ENCODE peak calls at places on chromosome 14, in seven cellular contexts. W is heart left ventricle; U is fibroblast of the aortic adventitia; S is fibroblast of pulmonary artery; C is CD8-positive, alpha-beta T cell; K is astrocyte of the cerebellum; Q is gastrocnemius medialis. M is an unnamed sample.

GRCh38 chr14:24840204-24840893 is 206.4 kb upstream of the GZMB start:
- DNase-seq in S (no peak), Q (no peak), K (no peak), U (no peak), W (no peak), C (no peak), M (no peak)

GRCh38 chr14:58697927-58698641 is 60.3 kb downstream of the DACT1 start:
- DNase-seq in Q (no peak), U (no peak), W (no peak), S (no peak), K (no peak), C (no peak), M (no peak)

GRCh38 chr14:23138173-23138535 is 19.1 kb upstream of the CEBPE start:
- DNase-seq in W (no peak), C (no peak), S (no peak), K (no peak), Q (no peak), U (no peak), M (no peak)

GRCh38 chr14:99809864-99810854 is 16.9 kb downstream of the EML1 start:
- DNase-seq in S (no peak), C (no peak), U (no peak), W (peak), Q (peak), K (no peak), M (peak)

GRCh38 chr14:87457727-87458126 is 535.3 kb downstream of the GALC start:
- DNase-seq in S (no peak), Q (no peak), W (no peak), U (peak), K (no peak), C (no peak), M (no peak)

GRCh38 chr14:90720336-90720735 is 95.9 kb downstream of the TTC7B start:
- DNase-seq in S (peak), U (no peak), W (no peak), K (no peak), C (no peak), Q (no peak), M (no peak)

GRCh38 chr14:103483600-103483999 is 39.0 kb downstream of the CKB start:
- DNase-seq in W (no peak), U (peak), K (peak), Q (no peak), C (no peak), S (peak), M (peak)

GRCh38 chr14:75549169-75549568 is 26.9 kb downstream of the BATF start:
- DNase-seq in W (no peak), Q (no peak), U (no peak), K (no peak), C (no peak), S (no peak), M (no peak)

GRCh38 chr14:25046301-25046943 is 3.5 kb downstream of the STXBP6 start:
- DNase-seq in U (no peak), Q (no peak), S (no peak), W (no peak), K (no peak), C (no peak), M (no peak)

GRCh38 chr14:33570717-33571058 is 380.2 kb downstream of the EGLN3 start:
- DNase-seq in Q (no peak), U (no peak), C (no peak), K (no peak), S (no peak), W (no peak), M (no peak)

GRCh38 chr14:25150934-25151790 is 101.2 kb upstream of the STXBP6 start:
- DNase-seq in U (peak), W (no peak), K (peak), S (peak), C (no peak), Q (no peak), M (peak)

GRCh38 chr14:53411110-53411509 is 258.0 kb upstream of the DDHD1 start:
- DNase-seq in W (peak), C (no peak), U (peak), K (peak), S (peak), Q (no peak), M (no peak)

GRCh38 chr14:22606380-22606779 is 8.3 kb downstream of the ABHD4 start:
- DNase-seq in K (no peak), C (no peak), U (no peak), W (no peak), Q (no peak), S (no peak), M (no peak)

GRCh38 chr14:34053666-34054065 is 102.8 kb upstream of the EGLN3 start:
- DNase-seq in Q (peak), W (peak), K (no peak), C (no peak), S (peak), U (peak), M (no peak)

GRCh38 chr14:90383731-90384542 is 12.9 kb upstream of the CALM1 start:
- DNase-seq in S (peak), U (peak), W (peak), K (no peak), C (peak), Q (peak), M (no peak)

GRCh38 chr14:24259282-24260025 is 3.5 kb downstream of the TGM1 start:
- DNase-seq in Q (no peak), U (peak), S (peak), K (peak), W (no peak), C (no peak), M (no peak)

GRCh38 chr14:24903337-24903736 is 146.6 kb downstream of the STXBP6 start:
- DNase-seq in K (peak), C (no peak), Q (no peak), W (no peak), S (peak), U (peak), M (no peak)

GRCh38 chr14:77302926-77303325 is 17.8 kb downstream of the POMT2 start:
- DNase-seq in Q (no peak), S (peak), W (no peak), U (peak), K (no peak), C (peak), M (no peak)

GRCh38 chr14:23528555-23528954 is 23.0 kb downstream of the ZFHX2 start:
- DNase-seq in W (no peak), K (no peak), Q (no peak), C (no peak), S (no peak), U (no peak), M (no peak)

GRCh38 chr14:61191751-61192150 is 89.4 kb downstream of the TMEM30B start:
- DNase-seq in C (no peak), U (no peak), S (no peak), K (no peak), Q (no peak), W (no peak), M (no peak)

DNA sequence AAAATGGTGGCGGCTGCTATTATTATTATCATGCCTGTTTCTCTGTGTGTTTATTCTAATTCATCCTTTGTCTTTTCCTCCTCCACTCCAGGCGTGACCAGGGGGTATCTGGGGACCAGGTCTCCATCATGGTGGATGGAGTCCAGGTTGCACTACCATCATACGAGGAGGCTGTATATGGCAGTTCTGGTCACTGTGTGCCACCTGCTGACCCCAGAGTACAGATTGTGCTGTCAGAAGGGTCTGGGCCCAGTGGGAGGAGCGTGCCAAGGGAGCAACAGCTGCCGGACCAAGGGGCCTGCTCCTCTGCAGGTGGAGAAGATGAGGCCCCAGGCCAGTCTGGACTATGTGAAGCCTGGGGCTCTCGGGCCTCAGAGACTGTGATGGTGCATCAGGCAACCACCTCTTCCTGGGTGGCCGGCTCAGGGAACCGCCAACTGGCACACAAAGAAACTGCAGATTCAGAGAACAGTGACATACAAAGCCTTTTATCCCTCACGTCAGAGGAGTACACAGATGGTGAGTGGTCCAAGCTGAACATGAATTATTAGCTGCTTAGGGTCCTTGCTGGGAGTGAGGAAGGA is 58.3 kb upstream of the SRSF5 start:
- DNase-seq in K (no peak), Q (no peak), S (no peak), C (no peak), U (no peak), W (no peak), M (no peak)
- TF ChIP-seq CTCF in K (peak), Q (no peak), S (peak), C (no peak), U (peak), W (no peak), M (no peak)

DNA sequence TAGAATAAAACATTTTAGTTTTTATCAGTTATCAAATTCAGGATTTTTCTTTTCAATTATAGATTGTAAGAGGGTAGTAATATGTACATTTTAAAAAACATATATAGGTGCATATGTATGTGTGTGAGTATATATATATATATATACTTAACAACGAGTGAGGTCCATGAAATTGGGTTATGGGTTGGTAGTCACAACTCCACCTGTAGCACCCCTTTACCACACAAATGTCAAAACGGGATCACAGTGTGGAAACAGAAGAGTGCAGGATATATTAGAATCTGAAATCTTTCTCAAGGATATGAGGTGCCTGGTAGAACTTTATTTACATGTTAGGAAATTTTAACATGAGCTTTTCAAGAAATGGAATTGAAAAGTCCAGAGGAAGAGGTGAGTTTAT is 31.3 kb downstream of the MIA2 start:
- DNase-seq in C (no peak), U (peak), W (no peak), Q (no peak), S (peak), K (no peak), M (no peak)
- H3K4me3 ChIP-seq in C (no peak), U (peak), W (peak), Q (no peak), S (peak), K (peak), M (no peak)

DNA sequence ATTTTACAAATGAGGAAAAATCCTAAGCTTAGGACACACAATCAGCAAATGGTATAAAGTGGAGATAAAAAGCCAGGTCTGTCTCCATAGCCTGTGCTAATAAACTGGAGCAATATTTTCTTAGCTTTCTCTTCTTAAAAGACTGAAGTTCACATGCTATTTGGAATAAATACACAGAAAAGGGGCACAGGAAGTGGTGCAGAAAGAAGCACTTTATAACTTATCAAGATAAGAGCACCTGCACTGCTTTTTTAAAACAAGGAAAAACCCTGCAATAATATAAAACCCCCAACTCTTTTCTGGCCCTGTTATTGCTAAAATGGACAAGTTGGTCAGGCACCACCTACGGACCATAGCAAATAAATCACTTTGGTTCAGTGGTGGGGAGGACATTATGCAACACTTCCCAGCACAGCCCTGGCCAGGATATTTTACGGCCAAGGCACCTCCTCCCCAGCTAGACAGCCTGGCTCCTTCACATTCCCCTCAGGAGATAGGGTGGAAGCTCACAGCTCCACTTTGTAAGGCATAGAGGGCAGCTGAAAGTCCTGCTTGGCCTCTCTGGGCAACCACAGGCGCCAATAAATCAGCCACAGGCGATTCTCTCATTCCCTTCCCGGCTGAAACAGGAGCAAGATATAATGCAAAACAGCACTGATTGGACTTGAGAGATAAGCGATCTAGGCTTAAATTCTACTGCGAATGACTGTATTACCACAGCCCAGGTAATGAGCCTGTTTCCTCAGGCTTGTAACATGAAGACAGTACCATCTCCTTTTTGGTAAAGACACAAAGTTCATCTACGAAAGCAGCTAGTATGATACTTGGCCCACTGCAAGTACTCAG is 2.1 kb downstream of the ZBTB25 start:
- DNase-seq in U (peak), C (no peak), S (peak), Q (peak), K (no peak), W (peak), M (no peak)
- TF ChIP-seq CTCF in U (peak), C (no peak), S (peak), Q (no peak), K (no peak), W (no peak), M (no peak)

DNA sequence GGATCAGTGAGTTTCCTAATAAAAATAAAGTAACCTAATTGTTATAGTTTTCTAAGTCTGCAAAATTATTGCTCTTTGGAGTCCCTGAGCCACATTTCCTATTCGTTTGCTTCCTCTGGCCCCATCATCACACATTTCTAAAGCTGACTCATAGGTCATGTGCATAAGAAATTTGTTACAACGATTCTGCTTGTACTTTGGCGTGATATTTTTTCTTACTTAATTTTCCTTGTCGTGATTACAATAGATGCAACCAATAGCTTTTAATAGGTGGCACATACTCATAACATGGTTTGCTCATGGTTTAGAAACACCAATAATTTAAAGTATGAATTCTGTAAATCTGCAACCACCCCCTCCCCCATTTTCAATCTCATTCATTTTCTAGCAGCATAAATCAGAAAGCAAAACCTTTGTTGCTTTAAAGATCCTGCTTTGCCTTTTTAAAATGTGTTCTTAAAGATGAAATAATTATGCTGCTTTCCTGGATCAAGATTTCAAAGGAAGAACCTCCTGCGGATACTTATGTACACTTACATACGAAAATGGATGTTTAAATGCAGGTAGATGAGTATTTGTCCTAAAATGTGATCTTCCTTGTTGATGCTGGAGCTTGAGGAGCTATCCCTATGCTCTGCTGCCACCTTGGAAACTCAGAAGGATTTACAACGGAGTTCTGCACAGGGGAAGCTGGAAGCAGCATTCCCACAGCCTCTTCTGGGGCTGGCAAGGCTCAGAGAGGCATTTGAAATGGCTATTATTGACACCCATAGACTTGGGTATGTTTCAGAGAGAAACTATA is 1.7 kb upstream of the FLRT2 start:
- DNase-seq in Q (peak), S (peak), C (no peak), K (peak), U (peak), W (no peak), M (peak)
- H3K4me3 ChIP-seq in Q (peak), S (peak), C (no peak), K (peak), U (peak), W (peak), M (no peak)

DNA sequence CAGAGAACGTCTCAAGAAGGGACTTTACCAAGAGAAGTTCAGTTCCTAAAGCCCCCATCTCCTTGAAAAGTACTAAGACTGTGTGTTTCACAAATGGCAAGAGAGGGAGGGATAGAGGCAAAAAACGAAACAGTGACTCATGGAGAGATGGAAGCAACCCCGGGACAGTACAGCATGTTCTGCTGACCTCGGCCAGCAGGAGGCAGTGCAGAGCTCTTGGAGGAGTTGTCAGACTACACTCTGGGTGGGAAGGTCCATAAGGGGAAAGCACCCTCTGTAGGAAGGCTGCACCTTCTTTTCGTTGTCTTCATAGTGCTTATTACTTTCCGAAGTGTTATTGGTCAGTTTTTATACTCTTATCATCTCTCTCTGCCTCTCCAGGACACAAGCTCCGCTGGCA is 525.2 kb upstream of the CCDC196 start:
- DNase-seq in W (peak), U (peak), Q (no peak), C (peak), S (peak), K (no peak), M (no peak)
- TF ChIP-seq CTCF in W (peak), U (peak), Q (no peak), C (peak), S (peak), K (peak), M (peak)

DNA sequence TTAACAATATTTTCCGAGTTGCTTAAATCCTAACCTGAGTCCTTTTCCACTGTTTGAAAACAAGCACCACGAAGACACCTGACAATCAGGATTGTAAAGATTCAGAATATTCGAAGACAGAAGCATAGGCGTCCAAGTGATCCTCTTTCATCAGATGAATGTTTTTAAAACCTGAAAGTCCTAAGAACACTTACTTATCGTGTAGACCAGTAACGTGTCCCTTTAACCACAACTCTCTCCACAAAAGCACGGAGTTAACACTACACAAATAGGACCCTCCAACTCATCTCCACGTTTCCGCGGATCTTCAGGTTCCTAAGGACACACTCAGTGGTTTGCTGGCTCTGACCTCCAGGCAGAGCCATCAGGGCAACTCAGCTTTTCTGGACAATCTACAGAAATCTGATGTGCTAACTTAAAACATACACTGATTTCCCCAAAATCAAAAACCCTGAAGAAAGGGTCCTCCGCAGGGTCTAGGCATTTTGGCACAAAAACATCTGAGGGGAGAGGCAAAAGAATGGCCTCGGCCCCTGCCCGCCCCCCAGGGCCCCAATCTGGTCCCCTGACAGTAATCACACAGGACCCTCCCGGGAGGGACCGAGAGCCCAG is 1.1 kb downstream of the DICER1 start:
- DNase-seq in S (peak), W (no peak), U (peak), K (no peak), Q (no peak), C (no peak), M (no peak)
- H3K4me3 ChIP-seq in S (peak), W (peak), U (peak), K (peak), Q (peak), C (peak), M (peak)

GRCh38 chr14:49673586-49673985 is 14.4 kb downstream of the POLE2 start:
- DNase-seq in S (no peak), K (no peak), W (no peak), Q (no peak), C (no peak), U (no peak), M (no peak)

GRCh38 chr14:49679271-49679670 is 8.7 kb downstream of the POLE2 start:
- DNase-seq in U (no peak), K (no peak), S (no peak), C (no peak), W (no peak), Q (no peak), M (no peak)

GRCh38 chr14:49677643-49678042 is 10.4 kb downstream of the POLE2 start:
- DNase-seq in C (no peak), U (no peak), Q (no peak), K (no peak), S (no peak), W (no peak), M (no peak)
- TF ChIP-seq CTCF in C (no peak), U (peak), Q (no peak), K (peak), S (no peak), W (no peak), M (no peak)

GRCh38 chr14:55457496-55457895 is 17.1 kb upstream of the TBPL2 start:
- DNase-seq in C (no peak), S (no peak), K (no peak), U (no peak), Q (no peak), W (no peak), M (no peak)

GRCh38 chr14:55454264-55455151 is 14.1 kb upstream of the TBPL2 start:
- DNase-seq in S (peak), C (no peak), W (peak), K (peak), Q (no peak), U (peak), M (no peak)

GRCh38 chr14:55458800-55459577 is 18.6 kb upstream of the TBPL2 start:
- DNase-seq in U (peak), W (no peak), S (peak), C (no peak), Q (no peak), K (no peak), M (no peak)
- H3K4me3 ChIP-seq in U (no peak), W (no peak), S (no peak), C (no peak), Q (no peak), K (no peak), M (no peak)